ENCODE peak calls at places on chromosomes 1 and 21, in nine cellular contexts. D is IMR-90, G is endothelial cell of umbilical vein, Q is tibial nerve, U is right lobe of liver, B is transverse colon, P is A549, W is GM12878, X is heart left ventricle. K is an unnamed sample.

GRCh38 chr1:1021010-1021845 is 1.3 kb downstream of the AGRN start:
- DNase-seq in D (peak), G (peak), Q (no peak), U (no peak), B (peak), P (peak), W (no peak), X (peak), K (no peak)

GRCh38 chr1:245383396-245384330 is 228.9 kb downstream of the KIF26B start:
- DNase-seq in D (no peak), G (no peak), Q (no peak), U (no peak), B (no peak), P (no peak), W (no peak), X (no peak), K (no peak)

GRCh38 chr21:33587792-33588484 is 546 bp downstream of the DONSON start:
- DNase-seq in D (peak), G (peak), Q (no peak), U (peak), B (peak), P (peak), W (no peak), X (peak), K (peak)

GRCh38 chr1:57440096-57440495 is 16.2 kb upstream of the DAB1 start:
- DNase-seq in D (no peak), G (no peak), Q (no peak), U (no peak), B (no peak), P (no peak), W (no peak), X (no peak), K (no peak)

GRCh38 chr1:14968251-14968812 is 185.2 kb upstream of the TMEM51 start:
- DNase-seq in D (peak), G (peak), Q (no peak), U (no peak), B (no peak), P (no peak), W (no peak), X (no peak), K (no peak)

GRCh38 chr21:41583274-41583790 is 75.4 kb upstream of the TMPRSS2 start:
- DNase-seq in D (peak), G (no peak), Q (no peak), U (peak), B (no peak), P (peak), W (no peak), X (no peak), K (no peak)

GRCh38 chr1:75615664-75616435 is 4.9 kb upstream of the SLC44A5 start:
- DNase-seq in D (peak), G (peak), Q (no peak), U (no peak), B (peak), P (no peak), W (no peak), X (no peak), K (peak)

GRCh38 chr21:44872568-44873355 is 728 bp downstream of the PTTG1IP start:
- DNase-seq in D (peak), G (peak), Q (no peak), U (no peak), B (peak), P (no peak), W (no peak), X (peak), K (peak)

GRCh38 chr21:29771491-29772066 is 168.2 kb downstream of the GRIK1 start:
- DNase-seq in D (no peak), G (no peak), Q (no peak), U (no peak), B (no peak), P (no peak), W (no peak), X (no peak), K (no peak)

DNA sequence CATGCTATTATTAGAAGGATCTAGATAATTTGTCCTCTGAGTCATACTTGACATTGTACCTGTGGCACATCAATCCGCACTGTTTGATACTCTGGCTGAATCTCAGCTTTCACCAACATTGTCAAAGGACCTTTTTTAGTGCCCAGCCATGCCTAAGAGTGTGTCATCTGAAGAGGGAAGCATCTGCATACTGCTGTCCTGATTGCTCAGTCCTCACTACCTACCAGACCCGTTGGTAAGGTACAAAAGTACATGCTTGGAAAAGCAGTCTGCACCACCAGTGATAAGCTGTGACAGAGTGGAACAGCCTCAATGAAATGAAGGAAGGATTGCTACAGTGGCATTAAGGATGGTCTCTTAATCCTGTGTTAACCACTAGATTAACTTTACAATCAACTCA is 17.1 kb downstream of the SYNC start:
- DNase-seq in D (no peak), G (no peak), Q (no peak), U (no peak), B (no peak), P (no peak), W (no peak), X (no peak), K (no peak)
- TF ChIP-seq POLR2A in D (no peak), G (no peak), Q (no peak), U (no peak), B (no peak), P (no peak), W (peak), X (no peak), K (no peak)

GRCh38 chr1:81801032-81801833 is 499 bp downstream of the ADGRL2 start:
- DNase-seq in D (peak), G (peak), Q (peak), U (peak), B (peak), P (peak), W (no peak), X (peak), K (peak)
- TF ChIP-seq POLR2A in D (no peak), G (no peak), Q (peak), U (peak), B (peak), P (peak), W (no peak), X (no peak), K (no peak)

GRCh38 chr1:62688687-62689085 is 500 bp upstream of the DOCK7 start:
- DNase-seq in D (peak), G (no peak), Q (no peak), U (no peak), B (no peak), P (no peak), W (no peak), X (no peak), K (no peak)

GRCh38 chr1:62686822-62687221 is 1.4 kb downstream of the DOCK7 start:
- DNase-seq in D (no peak), G (no peak), Q (no peak), U (no peak), B (no peak), P (no peak), W (no peak), X (no peak), K (no peak)

GRCh38 chr1:62689524-62689923 is 1.3 kb upstream of the DOCK7 start:
- DNase-seq in D (peak), G (peak), Q (no peak), U (no peak), B (no peak), P (no peak), W (no peak), X (no peak), K (no peak)

GRCh38 chr1:62687421-62687902 is 724 bp downstream of the DOCK7 start:
- DNase-seq in D (peak), G (peak), Q (no peak), U (peak), B (no peak), P (peak), W (no peak), X (peak), K (peak)

DNA sequence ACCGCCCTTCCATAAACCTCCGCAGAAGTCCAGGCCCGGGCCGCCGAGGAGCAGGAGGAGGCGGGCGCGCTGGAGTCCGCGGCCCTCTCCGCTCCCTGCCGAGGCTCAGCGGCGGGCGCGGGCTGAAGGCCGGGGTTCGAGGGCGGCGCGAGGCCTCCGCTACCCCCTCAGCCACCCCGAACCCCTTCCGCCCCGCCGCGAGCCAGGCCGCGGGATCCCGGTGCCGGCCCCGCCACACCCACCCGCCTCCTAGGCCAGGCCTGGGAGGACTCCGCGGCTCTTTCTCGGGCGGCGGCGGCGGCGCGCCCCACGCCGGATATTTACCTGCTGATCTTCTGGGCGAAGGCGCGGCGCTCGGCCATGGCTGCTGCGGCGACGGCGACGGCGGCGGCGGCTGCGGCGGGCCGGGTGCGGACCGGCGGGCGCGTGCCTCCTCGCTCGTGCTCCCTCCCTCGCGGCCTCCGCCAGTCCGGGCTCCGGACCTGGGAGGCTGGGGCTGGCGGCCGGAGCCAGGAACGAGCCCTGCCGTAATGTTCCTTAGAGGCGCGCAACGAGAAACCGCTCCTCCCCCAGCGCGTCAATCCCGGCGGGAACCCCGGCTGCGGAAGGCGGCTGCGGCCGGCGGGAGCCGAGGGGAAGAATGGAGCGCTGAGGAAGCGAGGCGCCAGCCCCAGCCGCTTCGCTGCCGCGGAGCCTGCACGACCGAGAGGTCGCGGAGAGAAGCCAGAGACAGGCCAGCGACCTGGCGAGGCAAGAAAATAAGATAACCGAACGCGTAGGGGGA is at the start of gene DOCK7:
- DNase-seq in D (peak), G (peak), Q (peak), U (peak), B (peak), P (peak), W (no peak), X (peak), K (peak)
- TF ChIP-seq POLR2A in D (peak), G (no peak), Q (peak), U (peak), B (no peak), P (peak), W (peak), X (no peak), K (peak)

GRCh38 chr1:54566438-54567141 is 18.6 kb downstream of the ACOT11 start:
- DNase-seq in D (no peak), G (no peak), Q (no peak), U (no peak), B (no peak), P (no peak), W (no peak), X (no peak), K (no peak)

GRCh38 chr1:54559771-54560231 is 11.8 kb downstream of the ACOT11 start:
- DNase-seq in D (no peak), G (no peak), Q (no peak), U (no peak), B (no peak), P (no peak), W (no peak), X (peak), K (no peak)

GRCh38 chr1:54565113-54565501 is 17.1 kb downstream of the ACOT11 start:
- DNase-seq in D (no peak), G (no peak), Q (no peak), U (no peak), B (peak), P (no peak), W (no peak), X (no peak), K (peak)

GRCh38 chr1:54567961-54568360 is 19.9 kb downstream of the ACOT11 start:
- DNase-seq in D (peak), G (no peak), Q (no peak), U (no peak), B (no peak), P (no peak), W (no peak), X (no peak), K (no peak)

GRCh38 chr1:54564312-54565112 is 16.5 kb downstream of the ACOT11 start:
- DNase-seq in D (no peak), G (no peak), Q (no peak), U (peak), B (peak), P (no peak), W (no peak), X (no peak), K (no peak)
- TF ChIP-seq POLR2A in D (no peak), G (no peak), Q (no peak), U (no peak), B (peak), P (no peak), W (no peak), X (no peak), K (peak)

GRCh38 chr1:66585002-66585401 is 51.0 kb downstream of the SGIP1 start:
- DNase-seq in D (no peak), G (no peak), Q (no peak), U (no peak), B (no peak), P (no peak), W (no peak), X (no peak), K (no peak)

DNA sequence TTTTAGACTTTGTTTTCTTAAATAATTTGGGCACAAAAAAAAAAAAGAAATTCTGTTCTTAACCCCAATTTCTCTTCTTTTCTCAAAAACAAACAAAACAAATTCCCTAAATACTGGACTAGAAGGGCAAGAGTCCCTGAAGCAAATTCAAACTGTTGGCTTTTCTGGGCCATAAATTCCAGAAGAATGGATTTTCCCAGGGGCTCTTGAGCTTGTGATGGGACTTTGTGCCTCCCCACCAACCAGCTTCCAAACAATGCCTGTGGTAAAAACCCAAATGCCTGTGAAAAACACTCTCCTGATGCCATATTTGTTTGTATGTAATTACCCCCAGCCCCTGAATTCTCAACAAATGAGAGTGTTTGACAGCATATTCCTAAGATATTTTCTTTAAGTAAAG is 55.4 kb downstream of the SGIP1 start:
- DNase-seq in D (no peak), G (no peak), Q (no peak), U (no peak), B (no peak), P (no peak), W (no peak), X (no peak), K (no peak)
- TF ChIP-seq POLR2A in D (no peak), G (no peak), Q (no peak), U (no peak), B (no peak), P (no peak), W (no peak), X (no peak), K (no peak)

GRCh38 chr1:40373323-40374283 is at the start of gene SMAP2:
- DNase-seq in D (peak), G (peak), Q (peak), U (peak), B (peak), P (peak), W (peak), X (peak), K (peak)
- TF ChIP-seq POLR2A in D (peak), G (no peak), Q (peak), U (peak), B (peak), P (peak), W (peak), X (no peak), K (peak)

GRCh38 chr1:3777078-3777547 is 4.6 kb downstream of the SMIM1 start:
- DNase-seq in D (no peak), G (no peak), Q (no peak), U (no peak), B (no peak), P (no peak), W (no peak), X (no peak), K (no peak)

GRCh38 chr1:3774503-3775247 is 2.1 kb downstream of the SMIM1 start:
- DNase-seq in D (no peak), G (no peak), Q (no peak), U (peak), B (no peak), P (no peak), W (no peak), X (no peak), K (peak)

GRCh38 chr1:3775248-3775497 is 2.6 kb downstream of the SMIM1 start:
- DNase-seq in D (no peak), G (no peak), Q (no peak), U (no peak), B (peak), P (no peak), W (no peak), X (no peak), K (no peak)

GRCh38 chr1:3776231-3777030 is 3.9 kb downstream of the SMIM1 start:
- DNase-seq in D (no peak), G (no peak), Q (no peak), U (no peak), B (no peak), P (no peak), W (no peak), X (no peak), K (no peak)

DNA sequence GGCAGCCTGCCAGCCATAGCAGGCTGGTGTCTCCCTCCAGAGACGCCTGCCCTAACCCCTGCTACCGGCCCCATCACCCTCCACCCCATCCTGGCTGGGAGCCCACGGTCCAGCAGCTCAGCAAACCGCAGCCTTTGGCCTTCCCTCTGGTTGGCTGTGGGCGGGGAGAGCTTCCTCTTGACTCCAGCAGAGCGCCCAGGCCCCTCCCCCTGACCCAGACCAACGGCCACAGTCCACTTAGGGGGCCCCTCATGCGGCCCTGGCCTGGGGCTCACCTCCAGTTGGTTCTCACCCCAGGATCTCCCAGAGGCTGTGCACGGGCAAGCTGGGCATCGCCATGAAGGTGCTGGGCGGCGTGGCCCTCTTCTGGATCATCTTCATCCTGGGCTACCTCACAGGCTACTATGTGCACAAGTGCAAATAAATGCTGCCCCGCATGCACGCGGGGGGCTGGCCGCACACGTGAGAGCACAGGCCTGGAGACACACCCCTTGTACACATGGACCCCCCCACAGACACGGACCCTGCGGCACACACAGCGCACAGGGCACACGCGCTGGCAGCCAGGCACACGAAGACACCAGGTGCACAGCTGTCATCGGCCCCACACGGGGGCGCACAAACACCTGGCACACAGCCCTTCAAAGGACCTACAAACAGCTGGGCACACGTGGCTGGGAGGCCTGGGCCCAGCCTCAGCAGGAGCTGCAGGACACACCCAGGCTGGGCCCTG is 3.1 kb downstream of the SMIM1 start:
- DNase-seq in D (peak), G (no peak), Q (no peak), U (peak), B (peak), P (peak), W (no peak), X (peak), K (peak)
- TF ChIP-seq POLR2A in D (no peak), G (no peak), Q (no peak), U (no peak), B (no peak), P (no peak), W (no peak), X (no peak), K (no peak)

GRCh38 chr1:18950415-18951026 is 6.0 kb downstream of the IFFO2 start:
- DNase-seq in D (no peak), G (no peak), Q (no peak), U (no peak), B (no peak), P (no peak), W (no peak), X (peak), K (no peak)

GRCh38 chr1:18948913-18949688 is 7.4 kb downstream of the IFFO2 start:
- DNase-seq in D (peak), G (peak), Q (no peak), U (peak), B (no peak), P (peak), W (no peak), X (no peak), K (no peak)

GRCh38 chr1:18948048-18948912 is 8.2 kb downstream of the IFFO2 start:
- DNase-seq in D (no peak), G (no peak), Q (no peak), U (peak), B (no peak), P (no peak), W (no peak), X (no peak), K (peak)

GRCh38 chr1:18951416-18951815 is 5.1 kb downstream of the IFFO2 start:
- DNase-seq in D (no peak), G (no peak), Q (no peak), U (no peak), B (no peak), P (no peak), W (no peak), X (no peak), K (peak)

GRCh38 chr1:18949689-18950414 is 6.6 kb downstream of the IFFO2 start:
- DNase-seq in D (peak), G (peak), Q (no peak), U (no peak), B (no peak), P (peak), W (no peak), X (no peak), K (no peak)
- TF ChIP-seq POLR2A in D (no peak), G (no peak), Q (no peak), U (no peak), B (no peak), P (no peak), W (no peak), X (no peak), K (no peak)

DNA sequence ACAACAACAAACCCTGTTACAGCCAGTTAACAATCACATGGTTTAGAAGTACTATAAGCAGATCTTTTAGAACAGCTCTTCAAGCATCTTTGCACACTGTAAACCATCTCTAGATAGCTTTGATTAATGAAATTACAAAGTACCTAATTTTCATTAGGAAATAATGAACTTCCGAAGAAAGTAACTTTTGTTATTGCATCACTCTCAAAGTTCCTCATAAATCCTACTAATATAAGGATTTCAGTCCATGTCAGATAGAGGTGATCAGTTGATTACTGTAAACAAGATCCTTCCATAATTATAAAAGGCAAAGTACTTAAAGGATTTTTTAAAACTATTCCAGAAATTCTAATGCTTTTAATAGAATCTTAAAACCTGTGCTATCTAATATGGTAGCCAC is 58.2 kb downstream of the FAF1 start:
- DNase-seq in D (no peak), G (no peak), Q (no peak), U (no peak), B (no peak), P (no peak), W (no peak), X (no peak), K (no peak)
- TF ChIP-seq POLR2A in D (no peak), G (no peak), Q (no peak), U (no peak), B (no peak), P (no peak), W (no peak), X (no peak), K (no peak)

K was measured in Peyer's patch.